ENCODE peak calls at places on chromosomes 11 and 22, in ten cellular contexts. E is cardiac fibroblast; Y is BE2C; N is effector memory CD4-positive, alpha-beta T cell; Q is astrocyte of the cerebellum; F is Peyer's patch; P is bronchial epithelial cell; R is A549; U is mammary epithelial cell; B is IMR-90. L is an unnamed sample.

GRCh38 chr11:131476266-131476665 is 105.9 kb downstream of the NTM start:
- DNase-seq in Q (no peak), R (no peak), P (no peak), F (no peak), N (no peak), E (no peak), Y (no peak), B (no peak), U (no peak), L (no peak)

GRCh38 chr11:47864910-47865309 is 16.8 kb upstream of the NUP160 start:
- DNase-seq in Y (no peak), B (no peak), E (peak), N (no peak), U (no peak), F (no peak), R (no peak), Q (no peak), P (no peak), L (no peak)

GRCh38 chr11:124878497-124879228 is 13.4 kb downstream of the ROBO3 start:
- DNase-seq in E (no peak), R (no peak), Y (no peak), Q (no peak), N (no peak), B (no peak), U (no peak), F (no peak), P (no peak), L (no peak)

GRCh38 chr11:28858076-28858475 is 749.9 kb downstream of the METTL15 start:
- DNase-seq in R (no peak), P (no peak), B (peak), F (no peak), N (no peak), E (peak), U (no peak), Q (no peak), Y (no peak), L (no peak)

GRCh38 chr22:25942989-25943411 is 201.0 kb downstream of the MYO18B start:
- DNase-seq in Q (no peak), F (no peak), R (no peak), Y (peak), B (no peak), E (no peak), N (no peak), U (no peak), P (no peak), L (no peak)

GRCh38 chr11:35237860-35238715 is 99.1 kb downstream of the CD44 start:
- DNase-seq in N (peak), F (peak), B (no peak), R (no peak), E (peak), U (no peak), Y (peak), P (peak), Q (no peak), L (peak)

GRCh38 chr11:66080055-66080817 is 10.2 kb downstream of the PACS1 start:
- DNase-seq in R (peak), F (peak), U (peak), Y (peak), E (peak), B (peak), N (peak), Q (no peak), P (peak), L (peak)

GRCh38 chr11:12258451-12258850 is 118.9 kb upstream of the PARVA start:
- DNase-seq in U (no peak), B (peak), R (peak), Q (no peak), F (no peak), N (no peak), P (peak), Y (no peak), E (peak), L (no peak)

GRCh38 chr22:42725606-42726355 is 5.1 kb upstream of the A4GALT start:
- DNase-seq in N (no peak), P (no peak), E (peak), B (no peak), U (no peak), R (no peak), Q (no peak), Y (no peak), F (no peak), L (no peak)

GRCh38 chr22:29816539-29816938 is 21.5 kb downstream of the ASCC2 start:
- DNase-seq in U (no peak), Q (no peak), Y (peak), P (no peak), E (no peak), R (no peak), B (no peak), N (no peak), F (no peak), L (no peak)

GRCh38 chr11:57426439-57426753 is 525 bp downstream of the SLC43A3 start:
- DNase-seq in P (peak), R (no peak), Y (no peak), N (no peak), B (no peak), Q (no peak), E (no peak), U (no peak), F (no peak), L (no peak)

GRCh38 chr11:36631704-36632287 is 33.8 kb upstream of the RAG2 start:
- DNase-seq in F (no peak), Y (no peak), B (no peak), Q (no peak), N (no peak), E (no peak), P (no peak), R (no peak), U (no peak), L (no peak)

GRCh38 chr11:106961518-106961917 is 56.8 kb downstream of the GUCY1A2 start:
- DNase-seq in B (peak), F (no peak), N (no peak), Y (no peak), Q (peak), P (peak), U (peak), E (peak), R (no peak), L (no peak)

GRCh38 chr11:117259417-117259816 is 26.9 kb downstream of the RNF214 start:
- DNase-seq in F (no peak), P (peak), Y (no peak), Q (no peak), R (no peak), B (peak), U (peak), N (no peak), E (peak), L (no peak)

GRCh38 chr11:121451178-121451981 is 734 bp upstream of the SORL1 start:
- DNase-seq in B (no peak), E (no peak), N (no peak), P (no peak), U (no peak), Q (no peak), R (no peak), Y (no peak), F (peak), L (no peak)

GRCh38 chr22:41557401-41558240 is 3.2 kb upstream of the CSDC2 start:
- DNase-seq in E (peak), F (peak), U (peak), N (no peak), Q (no peak), B (peak), P (peak), R (no peak), Y (no peak), L (peak)

GRCh38 chr22:47218671-47219070 is 456.2 kb downstream of the TBC1D22A start:
- DNase-seq in N (no peak), Q (no peak), R (no peak), P (no peak), F (peak), U (no peak), B (no peak), Y (no peak), E (no peak), L (no peak)

GRCh38 chr22:20228939-20229272 is 39.2 kb downstream of the RTN4R start:
- DNase-seq in E (no peak), N (no peak), R (no peak), U (no peak), P (no peak), F (no peak), Y (no peak), Q (no peak), B (no peak), L (no peak)

GRCh38 chr11:123509737-123510578 is 79.9 kb downstream of the GRAMD1B start:
- DNase-seq in R (no peak), Y (peak), F (no peak), U (no peak), N (no peak), P (peak), B (peak), E (peak), Q (peak), L (no peak)

GRCh38 chr11:62025429-62026105 is 58.1 kb upstream of the FTH1 start:
- DNase-seq in Y (no peak), U (peak), Q (peak), F (peak), B (peak), P (peak), R (peak), N (peak), E (peak), L (peak)
- H3K4me3 ChIP-seq in Y (no peak), U (no peak), Q (no peak), F (no peak), B (no peak), P (no peak), R (peak), N (peak), E (peak), L (no peak)

GRCh38 chr11:103623933-103624332 is 412.5 kb upstream of the DDI1 start:
- DNase-seq in E (no peak), Q (no peak), B (no peak), U (no peak), N (no peak), P (no peak), Y (no peak), R (no peak), F (no peak), L (no peak)

GRCh38 chr11:103619480-103619879 is 417.0 kb upstream of the DDI1 start:
- DNase-seq in F (no peak), Q (no peak), R (no peak), E (peak), B (no peak), U (peak), Y (no peak), N (no peak), P (no peak), L (no peak)

GRCh38 chr11:103622296-103622695 is 414.1 kb upstream of the DDI1 start:
- DNase-seq in N (no peak), B (no peak), R (no peak), Q (no peak), E (no peak), F (no peak), Y (no peak), P (no peak), U (no peak), L (no peak)

GRCh38 chr11:103618532-103618931 is 417.9 kb upstream of the DDI1 start:
- DNase-seq in Q (no peak), N (no peak), B (peak), U (no peak), R (no peak), Y (no peak), E (peak), P (peak), F (no peak), L (no peak)

GRCh38 chr11:103619938-103620337 is 416.5 kb upstream of the DDI1 start:
- DNase-seq in B (no peak), U (no peak), N (no peak), F (no peak), Y (no peak), Q (no peak), R (no peak), E (no peak), P (no peak), L (no peak)
- H3K4me3 ChIP-seq in B (no peak), U (no peak), N (no peak), F (no peak), Y (no peak), Q (no peak), R (no peak), E (no peak), P (no peak), L (no peak)

DNA sequence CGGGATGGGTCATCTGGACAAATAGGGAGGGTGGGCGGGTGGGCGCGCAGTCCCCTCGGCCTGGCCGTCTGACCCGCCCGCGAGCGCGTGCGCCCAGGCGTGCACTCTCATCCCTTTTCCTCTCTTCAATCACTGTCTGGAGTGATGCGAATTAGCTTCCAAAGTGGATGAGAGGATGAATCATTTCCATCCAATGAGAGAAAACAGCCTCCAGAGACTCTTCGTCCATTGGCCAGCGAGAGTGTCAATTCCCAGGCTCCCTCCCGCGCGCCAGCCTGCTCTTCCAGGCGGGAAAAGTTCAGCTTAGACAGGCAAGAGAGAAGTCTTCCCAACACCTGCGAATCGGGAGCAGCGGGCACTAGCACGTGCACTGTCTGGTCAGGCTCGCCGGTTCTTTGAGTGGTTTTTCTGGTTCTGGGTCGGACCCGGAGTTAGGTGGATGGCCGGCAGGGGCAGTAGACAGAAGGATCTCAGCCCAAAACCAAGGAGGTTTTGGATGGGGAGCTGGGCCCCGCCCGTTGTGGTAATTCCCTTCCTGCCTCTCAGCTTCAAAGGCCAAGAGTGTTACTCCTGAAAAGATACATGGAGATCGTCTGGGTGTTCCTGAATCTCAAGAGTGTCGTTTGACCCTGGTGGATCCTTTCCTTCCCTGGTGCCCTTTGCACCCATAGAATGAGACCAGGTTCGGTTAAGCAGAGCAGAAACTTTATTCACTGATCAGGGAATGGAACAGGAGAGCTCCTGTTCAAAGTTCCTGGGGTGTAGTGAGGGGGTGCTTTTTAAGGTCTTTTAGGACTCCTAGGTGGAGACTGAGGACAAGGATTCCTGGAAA is 33.4 kb upstream of the GLYATL1 start:
- DNase-seq in B (peak), N (no peak), U (peak), P (peak), Q (peak), F (no peak), R (peak), E (peak), Y (peak), L (peak)
- H3K4me3 ChIP-seq in B (peak), N (no peak), U (peak), P (peak), Q (peak), F (peak), R (peak), E (peak), Y (peak), L (peak)

GRCh38 chr11:45337583-45338360 is 51.6 kb upstream of the SYT13 start:
- DNase-seq in F (no peak), Q (no peak), N (no peak), Y (no peak), P (peak), E (no peak), U (peak), B (no peak), R (no peak), L (no peak)

GRCh38 chr11:45343988-45344387 is 57.8 kb upstream of the SYT13 start:
- DNase-seq in F (no peak), B (no peak), R (no peak), Q (no peak), P (no peak), N (no peak), E (no peak), Y (no peak), U (no peak), L (no peak)

GRCh38 chr11:45339754-45340519 is 53.8 kb upstream of the SYT13 start:
- DNase-seq in Y (peak), F (peak), Q (peak), P (peak), B (peak), N (peak), E (peak), U (peak), R (peak), L (peak)

GRCh38 chr11:45336136-45336535 is 50.0 kb upstream of the SYT13 start:
- DNase-seq in U (no peak), F (no peak), B (no peak), Y (peak), R (no peak), N (no peak), Q (no peak), P (no peak), E (no peak), L (no peak)

DNA sequence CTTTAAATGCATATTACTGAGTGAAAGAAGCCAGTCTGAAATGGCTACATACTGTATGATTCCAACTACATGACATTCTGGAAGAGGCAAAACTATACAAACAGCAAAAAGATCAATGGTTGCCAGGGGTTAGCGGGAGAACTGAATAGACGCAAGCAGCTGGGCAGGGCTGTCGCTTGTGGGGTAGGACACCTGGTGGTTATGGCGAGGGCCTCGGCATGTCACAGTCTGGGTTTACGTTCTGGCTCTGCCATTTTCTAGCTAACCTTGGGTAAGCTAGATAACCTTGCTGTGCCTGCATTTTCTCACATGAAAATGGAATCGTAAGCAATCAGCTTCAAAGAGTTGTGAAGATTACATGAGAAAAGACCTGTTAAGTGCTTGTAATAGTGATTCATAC is 55.2 kb upstream of the SYT13 start:
- DNase-seq in R (no peak), P (no peak), F (no peak), Q (no peak), B (no peak), Y (no peak), E (no peak), N (no peak), U (no peak), L (no peak)
- H3K4me3 ChIP-seq in R (no peak), P (no peak), F (no peak), Q (no peak), B (no peak), Y (no peak), E (no peak), N (no peak), U (no peak), L (no peak)

GRCh38 chr22:32612834-32613233 is 138.2 kb downstream of the FBXO7 start:
- DNase-seq in E (no peak), R (no peak), B (no peak), F (no peak), N (no peak), Q (no peak), Y (no peak), U (no peak), P (no peak), L (no peak)
- H3K4me3 ChIP-seq in E (no peak), R (no peak), B (no peak), F (no peak), N (no peak), Q (no peak), Y (no peak), U (no peak), P (no peak), L (no peak)

DNA sequence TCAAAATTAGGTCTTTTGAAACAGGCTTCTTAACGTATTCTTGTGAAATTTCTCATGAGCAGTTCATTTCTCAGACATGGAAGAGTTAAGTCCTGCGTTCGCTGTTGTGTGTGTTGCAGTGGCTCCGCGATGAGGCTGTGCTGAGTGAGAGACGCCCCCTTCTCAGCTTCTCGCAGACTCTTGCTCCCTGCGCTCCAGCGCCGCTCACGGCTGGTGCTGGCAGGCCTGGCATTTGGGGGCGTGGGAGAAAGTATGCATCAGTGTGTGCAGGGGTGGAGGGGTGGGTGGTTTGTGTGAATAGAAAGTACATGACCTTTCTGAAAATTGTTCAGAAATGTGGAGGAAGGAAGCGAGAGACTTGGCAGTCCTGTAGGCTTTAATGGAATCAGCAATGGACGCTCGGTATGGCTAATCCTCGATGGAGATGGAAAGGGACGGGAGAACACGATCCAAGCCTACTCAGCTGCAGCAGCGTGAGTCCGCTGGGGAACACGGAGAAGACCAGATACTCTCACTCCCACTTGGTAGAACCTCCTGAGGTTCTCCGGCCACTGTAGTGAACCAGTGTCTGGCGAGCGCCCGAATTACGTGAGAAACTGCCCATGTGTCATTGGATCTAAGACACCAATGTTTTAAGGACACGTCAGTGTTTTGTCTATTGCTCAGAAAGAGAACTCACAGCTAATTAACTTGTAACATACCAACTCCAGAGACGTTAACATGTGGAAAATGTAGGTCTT is 5.9 kb downstream of the TAB1 start:
- DNase-seq in P (no peak), U (no peak), E (peak), R (no peak), Q (no peak), F (no peak), B (peak), N (no peak), Y (no peak), L (no peak)
- H3K4me3 ChIP-seq in P (no peak), U (no peak), E (peak), R (no peak), Q (no peak), F (no peak), B (peak), N (no peak), Y (no peak), L (peak)

DNA sequence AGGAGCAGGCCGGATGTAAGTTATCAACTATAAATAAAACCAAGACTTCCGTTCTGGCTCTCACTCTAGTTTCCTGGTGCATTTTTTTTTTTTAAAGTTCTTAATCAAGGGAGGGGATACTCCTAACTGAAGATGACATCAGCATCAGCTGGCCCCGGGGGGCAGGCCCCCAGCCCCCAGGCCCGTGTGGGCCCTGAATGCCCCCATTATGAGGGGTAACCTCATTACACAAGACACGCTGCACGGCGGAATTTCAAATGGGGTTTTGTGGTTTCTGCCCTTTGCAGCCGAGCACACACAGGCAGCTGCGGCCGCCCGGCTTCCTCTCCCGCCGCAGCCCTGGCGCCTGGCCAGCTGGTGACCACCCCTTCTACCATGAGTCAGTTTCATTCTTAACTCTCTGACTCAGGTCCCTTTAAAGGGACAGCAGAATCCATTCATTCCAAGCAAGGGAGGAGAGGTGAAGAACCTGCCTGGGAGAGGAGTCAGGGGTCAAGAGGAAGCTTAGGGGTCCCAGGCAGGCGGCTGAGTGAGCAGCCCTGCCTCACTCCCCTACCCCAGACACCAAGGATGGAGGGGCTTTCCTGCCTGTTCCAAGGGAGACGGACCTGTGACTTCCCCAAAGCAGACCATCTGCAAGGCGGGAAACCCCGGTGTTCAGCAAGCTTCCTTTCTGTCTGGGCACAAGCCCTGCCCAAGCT is 3.4 kb downstream of the MYEOV start:
- DNase-seq in F (peak), Q (peak), B (peak), P (peak), E (peak), U (peak), R (peak), N (peak), Y (peak), L (peak)
- H3K4me3 ChIP-seq in F (peak), Q (no peak), B (no peak), P (no peak), E (peak), U (no peak), R (peak), N (peak), Y (peak), L (peak)

GRCh38 chr11:61962213-61963015 is 5.0 kb downstream of the FTH1 start:
- DNase-seq in F (no peak), Y (no peak), P (no peak), N (no peak), U (no peak), B (no peak), R (peak), Q (no peak), E (no peak), L (no peak)
- H3K4me3 ChIP-seq in F (no peak), Y (no peak), P (no peak), N (no peak), U (no peak), B (no peak), R (no peak), Q (no peak), E (no peak), L (no peak)

L was measured in tibial artery.